ENCODE peak calls at places on chromosome 20, in six cellular contexts. Z is astrocyte of the cerebellum, W is spleen, L is epithelial cell of esophagus, S is lower leg skin, X is GM12865. O is an unnamed sample.

GRCh38 chr20:50189681-50190250 is 864 bp upstream of the CEBPB start:
- DNase-seq in L (no peak), Z (no peak), S (peak; percentile 62), W (peak; percentile 91), X (no peak), O (no peak)

GRCh38 chr20:4794846-4795245 is 73.1 kb downstream of the PRND start:
- DNase-seq in Z (peak; percentile 11), S (peak; percentile 34), L (no peak), W (no peak), X (peak; percentile 18), O (no peak)

GRCh38 chr20:17731233-17731632 is 31.5 kb downstream of the BANF2 start:
- DNase-seq in Z (no peak), L (no peak), W (no peak), X (no peak), S (no peak), O (no peak)

GRCh38 chr20:21156266-21156665 is 30.4 kb downstream of the KIZ start:
- DNase-seq in Z (peak; percentile 51), W (no peak), S (no peak), X (no peak), L (peak; percentile 59), O (no peak)

GRCh38 chr20:49700411-49701185 is 13.1 kb downstream of the B4GALT5 start:
- DNase-seq in X (no peak), L (peak; percentile 80), Z (peak; percentile 41), S (no peak), W (no peak), O (no peak)

GRCh38 chr20:50621068-50621467 is 70.3 kb downstream of the RIPOR3 start:
- DNase-seq in W (no peak), L (no peak), X (no peak), Z (no peak), S (no peak), O (no peak)

GRCh38 chr20:1997483-1998192 is 3.8 kb upstream of the PDYN start:
- DNase-seq in W (no peak), Z (no peak), X (no peak), L (no peak), S (no peak), O (no peak)

GRCh38 chr20:3671986-3672863 is 9.0 kb upstream of the GFRA4 start:
- DNase-seq in W (no peak), L (no peak), S (no peak), X (no peak), Z (no peak), O (no peak)

GRCh38 chr20:50526403-50526989 is 16.3 kb downstream of the PTPN1 start:
- DNase-seq in Z (no peak), X (no peak), L (no peak), W (no peak), S (no peak), O (no peak)

GRCh38 chr20:14951707-14952106 is 614.3 kb upstream of the FLRT3 start:
- DNase-seq in W (no peak), S (no peak), X (no peak), L (peak; percentile 66), Z (no peak), O (no peak)

GRCh38 chr20:56774873-56775272 is 145.8 kb downstream of the TFAP2C start:
- DNase-seq in S (no peak), W (no peak), L (no peak), X (no peak), Z (no peak), O (no peak)

GRCh38 chr20:63531686-63532448 is 5.3 kb downstream of the PTK6 start:
- DNase-seq in X (no peak), L (no peak), Z (no peak), S (no peak), W (no peak), O (no peak)

GRCh38 chr20:16397053-16397452 is 176.2 kb downstream of the KIF16B start:
- DNase-seq in X (no peak), S (peak; percentile 26), L (no peak), W (no peak), Z (peak; percentile 47), O (peak; percentile 78)

GRCh38 chr20:23235173-23236027 is 115.2 kb upstream of the NXT1 start:
- DNase-seq in X (peak; percentile 65), W (peak; percentile 89), S (no peak), L (peak; percentile 74), Z (no peak), O (peak; percentile 74)

GRCh38 chr20:56766528-56766927 is 137.4 kb downstream of the TFAP2C start:
- DNase-seq in W (no peak), X (no peak), S (no peak), Z (no peak), L (no peak), O (no peak)

GRCh38 chr20:50541606-50542041 is 31.4 kb downstream of the PTPN1 start:
- DNase-seq in S (no peak), L (no peak), Z (no peak), W (peak; percentile 73), X (peak; percentile 74), O (no peak)

GRCh38 chr20:30484009-30484748 is 773.3 kb upstream of the DEFB115 start:
- DNase-seq in X (no peak), Z (no peak), S (no peak), W (peak; percentile 57), L (no peak), O (no peak)

GRCh38 chr20:1895674-1896496 is 678 bp downstream of the SIRPA start:
- DNase-seq in Z (no peak), W (no peak), X (no peak), L (peak; percentile 47), S (peak; percentile 46), O (peak; percentile 39)

GRCh38 chr20:37741560-37741959 is 47.7 kb downstream of the CTNNBL1 start:
- DNase-seq in W (no peak), Z (no peak), L (no peak), S (no peak), X (no peak), O (no peak)

GRCh38 chr20:41622584-41622983 is 4.4 kb upstream of the CHD6 start:
- DNase-seq in Z (no peak), W (no peak), S (no peak), L (no peak), X (no peak), O (no peak)

GRCh38 chr20:62316331-62317166 is 13.8 kb downstream of the ADRM1 start:
- DNase-seq in X (no peak), S (peak; percentile 60), Z (no peak), L (peak; percentile 89), W (no peak), O (no peak)

GRCh38 chr20:56574531-56575142 is 41.6 kb downstream of the FAM209B start:
- DNase-seq in Z (no peak), L (peak; percentile 86), W (peak; percentile 40), X (no peak), S (peak; percentile 62), O (no peak)

GRCh38 chr20:31819083-31819784 is at the start of gene MYLK2:
- DNase-seq in S (no peak), X (no peak), L (no peak), Z (no peak), W (no peak), O (no peak)

GRCh38 chr20:19026121-19026878 is 186.1 kb upstream of the SLC24A3 start:
- DNase-seq in W (no peak), L (no peak), X (peak; percentile 56), Z (no peak), S (peak; percentile 13), O (no peak)

GRCh38 chr20:25136643-25137559 is 55.0 kb upstream of the VSX1 start:
- DNase-seq in L (peak; percentile 52), X (no peak), Z (peak; percentile 78), S (no peak), W (no peak), O (peak; percentile 94)

GRCh38 chr20:37907330-37907676 is 4.4 kb downstream of the VSTM2L start:
- DNase-seq in Z (no peak), L (no peak), W (no peak), X (no peak), S (no peak), O (no peak)

GRCh38 chr20:62665153-62665754 is 23.0 kb downstream of the SLCO4A1 start:
- DNase-seq in X (no peak), L (no peak), W (no peak), Z (no peak), S (no peak), O (no peak)

GRCh38 chr20:40073535-40074111 is 615.4 kb downstream of the MAFB start:
- DNase-seq in L (no peak), X (no peak), W (no peak), Z (peak; percentile 49), S (no peak), O (peak; percentile 2)

GRCh38 chr20:33445881-33446615 is 2.5 kb upstream of the SNTA1 start:
- DNase-seq in W (no peak), Z (no peak), X (no peak), S (no peak), L (no peak), O (no peak)

GRCh38 chr20:33443006-33443511 is 504 bp downstream of the SNTA1 start:
- DNase-seq in Z (no peak), X (peak; percentile 24), S (no peak), L (no peak), W (peak; percentile 88), O (no peak)

GRCh38 chr20:33442136-33443005 is 1.2 kb downstream of the SNTA1 start:
- DNase-seq in L (no peak), Z (no peak), X (no peak), W (peak; percentile 68), S (no peak), O (no peak)

GRCh38 chr20:33443512-33444239 is at the start of gene SNTA1:
- DNase-seq in S (peak; percentile 91), X (peak; percentile 92), L (peak; percentile 81), Z (no peak), W (peak; percentile 98), O (peak; percentile 85)

GRCh38 chr20:33444797-33445560 is 1.4 kb upstream of the SNTA1 start:
- DNase-seq in W (no peak), Z (no peak), S (no peak), L (peak; percentile 62), X (peak; percentile 40), O (no peak)
- TF ChIP-seq CTCF in W (no peak), Z (no peak), S (no peak), L (peak; percentile 42), X (peak; percentile 21), O (no peak)

GRCh38 chr20:51801220-51801991 is 915 bp downstream of the SALL4 start:
- DNase-seq in S (no peak), Z (no peak), W (no peak), X (no peak), L (no peak), O (peak; percentile 66)
- TF ChIP-seq CTCF in S (no peak), Z (peak; percentile 26), W (no peak), X (no peak), L (no peak), O (peak; percentile 29)

GRCh38 chr20:32995802-32996201 is 8.4 kb downstream of the SUN5 start:
- DNase-seq in X (no peak), Z (no peak), S (no peak), W (no peak), L (no peak), O (no peak)
- TF ChIP-seq CTCF in X (no peak), Z (no peak), S (no peak), W (no peak), L (no peak), O (peak; percentile 8)

DNA sequence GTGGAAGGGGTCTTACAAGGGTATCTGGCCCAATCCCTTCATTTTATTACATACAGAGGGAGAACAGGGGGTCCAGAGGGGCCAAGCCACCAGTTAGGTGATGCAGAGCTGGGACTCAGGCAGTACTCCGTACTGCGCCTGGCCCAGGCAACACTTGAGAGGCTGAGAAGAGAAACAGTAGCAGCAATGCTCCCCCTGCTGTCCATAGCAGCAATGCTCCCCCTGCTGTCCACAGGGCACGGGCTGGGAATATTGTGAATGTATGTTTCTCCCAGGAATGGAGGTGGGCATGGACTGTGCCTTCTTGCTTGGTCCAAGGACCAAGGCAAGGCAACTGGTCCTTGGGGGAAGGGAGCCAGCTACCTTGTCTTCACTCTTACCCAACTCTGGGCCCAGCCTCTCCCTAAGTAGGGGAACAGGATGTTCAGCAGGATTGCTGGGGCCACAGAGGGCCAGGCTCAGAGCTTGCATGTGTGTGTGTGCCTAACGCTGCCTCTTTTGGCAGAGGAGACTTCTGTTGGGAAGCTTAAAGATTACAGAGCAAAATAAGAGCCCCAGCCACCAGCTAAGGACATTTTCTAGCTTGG is 14.8 kb upstream of the FAM83C start:
- DNase-seq in S (peak; percentile 62), Z (peak; percentile 35), W (no peak), X (peak; percentile 27), L (peak; percentile 76), O (peak; percentile 84)
- TF ChIP-seq CTCF in S (no peak), Z (peak; percentile 91), W (peak; percentile 30), X (peak; percentile 50), L (peak; percentile 76), O (peak; percentile 98)